ENCODE peak calls at places on chromosomes 6 and 20, in seven cellular contexts. A, B, I, P, H, V and U are unnamed samples.

GRCh38 chr20:15317546-15318242 is 980.3 kb upstream of the FLRT3 start:
- DNase-seq in A (no peak), B (no peak), I (no peak), P (no peak), H (no peak), V (no peak), U (no peak)

GRCh38 chr6:78967191-78967590 is 99.8 kb downstream of the IRAK1BP1 start:
- DNase-seq in A (no peak), B (no peak), I (no peak), P (no peak), H (no peak), V (no peak), U (no peak)

GRCh38 chr20:37295595-37295994 is 6.1 kb downstream of the MANBAL start:
- DNase-seq in A (no peak), B (no peak), I (no peak), P (no peak), H (no peak), V (no peak), U (no peak)

GRCh38 chr6:130020106-130020851 is 1.9 kb downstream of the L3MBTL3 start:
- DNase-seq in A (peak), B (peak), I (peak), P (peak), H (peak), V (peak), U (no peak)

GRCh38 chr6:28789553-28790083 is 134.2 kb downstream of the TRIM27 start:
- DNase-seq in A (no peak), B (no peak), I (no peak), P (no peak), H (no peak), V (no peak), U (no peak)

GRCh38 chr6:145151624-145152023 is 583.7 kb downstream of the EPM2A start:
- DNase-seq in A (no peak), B (no peak), I (no peak), P (no peak), H (no peak), V (no peak), U (no peak)

GRCh38 chr6:140379919-140380318 is 1005.5 kb upstream of the CITED2 start:
- DNase-seq in A (no peak), B (no peak), I (no peak), P (no peak), H (no peak), V (no peak), U (no peak)

GRCh38 chr20:10427060-10427692 is 6.8 kb downstream of the MKKS start:
- DNase-seq in A (peak), B (peak), I (peak), P (no peak), H (peak), V (peak), U (no peak)

GRCh38 chr6:37222125-37222967 is 35.2 kb upstream of the TBC1D22B start:
- DNase-seq in A (peak), B (peak), I (peak), P (peak), H (peak), V (peak), U (no peak)

GRCh38 chr6:25056130-25056529 is 120.4 kb upstream of the RIPOR2 start:
- DNase-seq in A (peak), B (no peak), I (peak), P (no peak), H (no peak), V (no peak), U (no peak)

GRCh38 chr6:115796061-115796460 is 264.6 kb downstream of the FRK start:
- DNase-seq in A (no peak), B (no peak), I (no peak), P (no peak), H (no peak), V (no peak), U (no peak)

GRCh38 chr6:108666656-108667260 is 106.0 kb downstream of the FOXO3 start:
- DNase-seq in A (no peak), B (no peak), I (no peak), P (no peak), H (no peak), V (no peak), U (no peak)

GRCh38 chr6:21522773-21523490 is 70.6 kb upstream of the SOX4 start:
- DNase-seq in A (no peak), B (peak), I (no peak), P (no peak), H (no peak), V (no peak), U (no peak)

GRCh38 chr20:24378651-24379050 is 90.8 kb upstream of the SYNDIG1 start:
- DNase-seq in A (no peak), B (no peak), I (no peak), P (no peak), H (no peak), V (no peak), U (no peak)

GRCh38 chr6:72716916-72717315 is 95.1 kb downstream of the KCNQ5 start:
- DNase-seq in A (no peak), B (no peak), I (no peak), P (no peak), H (no peak), V (no peak), U (no peak)

GRCh38 chr6:64175311-64175710 is 539.7 kb downstream of the PHF3 start:
- DNase-seq in A (no peak), B (no peak), I (no peak), P (no peak), H (no peak), V (no peak), U (no peak)

GRCh38 chr20:61925555-61926252 is 140.0 kb downstream of the TAF4 start:
- DNase-seq in A (no peak), B (no peak), I (no peak), P (peak), H (no peak), V (no peak), U (no peak)

GRCh38 chr6:134722996-134723871 is 226.7 kb downstream of the ALDH8A1 start:
- DNase-seq in A (no peak), B (no peak), I (no peak), P (no peak), H (no peak), V (no peak), U (no peak)

GRCh38 chr6:170183521-170183920 is 107.4 kb downstream of the DLL1 start:
- DNase-seq in A (no peak), B (no peak), I (no peak), P (no peak), H (no peak), V (no peak), U (no peak)

GRCh38 chr6:26045939-26046368 is 41.3 kb upstream of the HFE start:
- DNase-seq in A (no peak), B (no peak), I (no peak), P (no peak), H (no peak), V (no peak), U (no peak)

GRCh38 chr6:127481081-127481480 is 21.9 kb upstream of the KIAA0408 start:
- DNase-seq in A (no peak), B (no peak), I (no peak), P (no peak), H (no peak), V (no peak), U (no peak)

GRCh38 chr6:25450469-25451198 is 171.5 kb downstream of the CARMIL1 start:
- DNase-seq in A (no peak), B (no peak), I (no peak), P (no peak), H (no peak), V (no peak), U (no peak)

GRCh38 chr20:32614303-32614702 is 29.2 kb upstream of the NOL4L start:
- DNase-seq in A (no peak), B (no peak), I (no peak), P (no peak), H (no peak), V (no peak), U (no peak)

GRCh38 chr6:35755525-35755924 is 18.7 kb downstream of the ARMC12 start:
- DNase-seq in A (no peak), B (no peak), I (no peak), P (no peak), H (no peak), V (no peak), U (no peak)

GRCh38 chr20:43446361-43446879 is 11.3 kb upstream of the SRSF6 start:
- DNase-seq in A (no peak), B (no peak), I (no peak), P (no peak), H (no peak), V (no peak), U (no peak)

GRCh38 chr6:169156108-169156821 is 97.4 kb downstream of the THBS2 start:
- DNase-seq in A (no peak), B (no peak), I (peak), P (peak), H (no peak), V (peak), U (no peak)

GRCh38 chr6:169159331-169159730 is 94.3 kb downstream of the THBS2 start:
- DNase-seq in A (no peak), B (no peak), I (peak), P (peak), H (no peak), V (no peak), U (no peak)

GRCh38 chr6:169158750-169159149 is 94.9 kb downstream of the THBS2 start:
- DNase-seq in A (no peak), B (no peak), I (peak), P (no peak), H (no peak), V (no peak), U (no peak)

GRCh38 chr6:169157474-169158181 is 96.0 kb downstream of the THBS2 start:
- DNase-seq in A (no peak), B (no peak), I (peak), P (peak), H (no peak), V (no peak), U (no peak)

DNA sequence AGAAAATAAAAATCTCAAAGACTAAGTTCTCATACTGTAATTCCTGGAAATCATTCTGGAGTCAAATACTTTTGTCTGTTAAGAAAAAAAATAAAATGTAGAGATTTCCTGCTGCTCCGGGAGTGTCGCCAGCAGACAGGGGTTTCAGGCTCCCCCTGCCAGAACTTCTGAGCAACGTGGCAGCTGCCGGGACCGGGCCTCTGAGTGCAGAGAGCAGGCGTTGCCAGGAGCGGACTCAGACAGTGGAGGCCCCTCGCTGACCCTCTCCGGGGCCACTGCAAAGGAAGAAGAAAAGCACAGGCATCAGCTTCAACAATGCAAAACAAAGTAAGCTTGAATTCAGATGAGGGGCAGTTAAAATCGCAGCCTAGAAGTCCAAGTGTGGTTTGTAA is 95.5 kb downstream of the THBS2 start:
- DNase-seq in A (no peak), B (no peak), I (peak), P (peak), H (peak), V (no peak), U (no peak)
- H3K27ac ChIP-seq in A (no peak), B (no peak), I (no peak), P (peak), H (no peak), V (peak), U (no peak)

DNA sequence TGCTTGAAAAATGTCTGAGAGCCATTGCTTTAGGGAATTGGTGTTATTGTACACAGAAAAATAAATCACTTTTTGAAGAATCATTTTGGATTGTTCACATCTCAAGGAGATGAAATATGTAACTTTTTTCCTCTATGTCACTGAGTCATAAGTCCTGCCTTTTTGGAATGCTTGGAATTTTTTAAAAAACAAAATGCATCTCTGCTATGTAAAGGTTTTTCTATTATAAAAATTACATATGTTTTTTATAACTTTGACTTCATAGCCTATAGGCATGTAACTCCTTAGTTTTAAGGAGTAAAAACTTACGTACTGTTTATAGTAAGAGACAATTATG is 8.7 kb downstream of the RNF144B start:
- DNase-seq in A (no peak), B (no peak), I (no peak), P (no peak), H (no peak), V (no peak), U (no peak)
- H3K27ac ChIP-seq in A (no peak), B (no peak), I (no peak), P (peak), H (no peak), V (no peak), U (no peak)

DNA sequence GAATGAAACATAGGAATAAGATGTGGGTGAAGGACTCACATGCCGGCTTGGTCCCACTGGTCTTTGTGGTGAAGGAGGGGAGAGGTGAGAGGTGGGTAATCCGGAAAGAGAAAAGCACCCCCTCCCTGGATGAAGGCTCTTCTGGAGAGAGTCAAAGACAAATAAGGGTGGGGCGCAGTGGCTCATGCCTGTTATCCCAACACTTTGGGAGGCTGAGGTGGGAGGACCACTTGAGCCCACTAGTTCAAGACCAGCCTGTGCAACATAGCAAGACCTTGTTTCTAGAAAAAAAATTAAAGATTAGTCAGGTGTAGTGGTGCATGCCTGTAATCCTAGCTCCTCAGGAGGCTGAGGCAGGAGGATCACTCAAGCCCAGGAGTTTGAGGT is 3.1 kb downstream of the LTB start:
- DNase-seq in A (no peak), B (no peak), I (no peak), P (no peak), H (no peak), V (no peak), U (no peak)
- H3K27ac ChIP-seq in A (no peak), B (no peak), I (peak), P (no peak), H (no peak), V (no peak), U (peak)

GRCh38 chr6:43728586-43728985 is 41.0 kb upstream of the MRPS18A start:
- DNase-seq in A (no peak), B (no peak), I (no peak), P (no peak), H (no peak), V (no peak), U (no peak)
- H3K27ac ChIP-seq in A (no peak), B (no peak), I (no peak), P (no peak), H (no peak), V (no peak), U (no peak)